ENCODE peak calls at places on chromosomes 16 and 17, in five cellular contexts. O, U, S, N and X are unnamed samples.
A peak's percentile ranks its signal among the peaks of the same experiment; 100 is the strongest.

GRCh38 chr16:16071631-16072244 is 122.3 kb downstream of the ABCC1 start:
- DNase-seq in O (no peak), U (no peak), S (no peak), N (no peak), X (no peak)

GRCh38 chr17:57104461-57105175 is 19.6 kb downstream of the AKAP1 start:
- DNase-seq in O (no peak), U (no peak), S (peak; percentile 39), N (no peak), X (no peak)

GRCh38 chr17:35087731-35088646 is 24.5 kb upstream of the RFFL start:
- DNase-seq in O (peak; percentile 9), U (no peak), S (peak; percentile 48), N (peak; percentile 27), X (no peak)

GRCh38 chr17:70767102-70767701 is 597.9 kb downstream of the KCNJ2 start:
- DNase-seq in O (no peak), U (no peak), S (peak; percentile 33), N (no peak), X (peak; percentile 34)

GRCh38 chr16:76222087-76222486 is 55.1 kb upstream of the CNTNAP4 start:
- DNase-seq in O (no peak), U (no peak), S (no peak), N (peak; percentile 19), X (no peak)

GRCh38 chr17:62913971-62914370 is 52.1 kb upstream of the TANC2 start:
- DNase-seq in O (no peak), U (no peak), S (no peak), N (no peak), X (no peak)

GRCh38 chr17:71870546-71870862 is 250.3 kb upstream of the SOX9 start:
- DNase-seq in O (no peak), U (no peak), S (no peak), N (peak; percentile 88), X (peak; percentile 88)

GRCh38 chr16:83779881-83780280 is 27.9 kb upstream of the HSBP1 start:
- DNase-seq in O (no peak), U (no peak), S (no peak), N (no peak), X (no peak)

GRCh38 chr16:58039829-58040495 is 14.4 kb downstream of the MMP15 start:
- DNase-seq in O (no peak), U (no peak), S (no peak), N (no peak), X (no peak)

GRCh38 chr16:85851034-85851780 is 47.8 kb upstream of the IRF8 start:
- DNase-seq in O (no peak), U (no peak), S (no peak), N (no peak), X (no peak)

GRCh38 chr17:67212716-67213417 is 32.1 kb downstream of the HELZ start:
- DNase-seq in O (no peak), U (no peak), S (peak; percentile 54), N (no peak), X (peak; percentile 61)

GRCh38 chr16:48126801-48127644 is 28.8 kb downstream of the ABCC12 start:
- DNase-seq in O (no peak), U (no peak), S (peak; percentile 66), N (peak; percentile 64), X (peak; percentile 62)

GRCh38 chr16:81487301-81487720 is 42.7 kb downstream of the CMIP start:
- DNase-seq in O (no peak), U (no peak), S (no peak), N (no peak), X (no peak)

GRCh38 chr16:56950881-56951771 is 10.6 kb upstream of the CETP start:
- DNase-seq in O (peak; percentile 88), U (no peak), S (peak; percentile 65), N (peak; percentile 77), X (peak; percentile 64)

GRCh38 chr17:17313350-17313991 is 10.3 kb downstream of the NT5M start:
- DNase-seq in O (peak; percentile 53), U (no peak), S (peak; percentile 65), N (peak; percentile 69), X (peak; percentile 40)